ENCODE peak calls at places on chromosomes 16 and 17, in four cellular contexts. K is GM13976, L is cardiac fibroblast, D is adrenal gland. S is an unnamed sample.

GRCh38 chr17:3907483-3908216 is 8.6 kb downstream of the P2RX1 start:
- DNase-seq in D (no peak), L (no peak), K (no peak), S (no peak)

GRCh38 chr17:27326051-27326450 is 32.1 kb downstream of the WSB1 start:
- DNase-seq in D (no peak), K (no peak), L (no peak), S (no peak)

GRCh38 chr16:12002447-12003006 is 26.0 kb downstream of the SNX29 start:
- DNase-seq in L (peak), D (no peak), K (no peak), S (no peak)

GRCh38 chr16:84608281-84608680 is 9.6 kb downstream of the COTL1 start:
- DNase-seq in D (no peak), K (no peak), L (no peak), S (no peak)

GRCh38 chr16:84593825-84594724 is 23.8 kb downstream of the COTL1 start:
- DNase-seq in K (peak), D (peak), L (peak), S (peak)

GRCh38 chr16:81629032-81629802 is 149.9 kb upstream of the PLCG2 start:
- DNase-seq in D (peak), L (no peak), K (no peak), S (no peak)

GRCh38 chr17:59914274-59914854 is 21.4 kb downstream of the RPS6KB1 start:
- DNase-seq in D (no peak), L (peak), K (peak), S (peak)

GRCh38 chr16:53826658-53827057 is 122.7 kb downstream of the FTO start:
- DNase-seq in L (no peak), D (no peak), K (no peak), S (no peak)

GRCh38 chr16:68324780-68325357 is 14.1 kb downstream of the PRMT7 start:
- DNase-seq in D (no peak), L (no peak), K (no peak), S (no peak)

GRCh38 chr16:68798398-68798797 is 44.9 kb upstream of the TANGO6 start:
- DNase-seq in L (no peak), D (no peak), K (no peak), S (no peak)

GRCh38 chr16:67260426-67261063 is 11.8 kb downstream of the SLC9A5 start:
- DNase-seq in L (peak), K (peak), D (peak), S (peak)

GRCh38 chr16:57469917-57470470 is 7.5 kb downstream of the POLR2C start:
- DNase-seq in D (no peak), K (no peak), L (peak), S (no peak)

GRCh38 chr16:49282690-49283375 is 1.2 kb upstream of the CBLN1 start:
- DNase-seq in D (no peak), K (peak), L (no peak), S (peak)

GRCh38 chr17:39209317-39210092 is 9.4 kb downstream of the RPL19 start:
- DNase-seq in L (peak), K (no peak), D (peak), S (no peak)

GRCh38 chr16:24499193-24499814 is 40.1 kb upstream of the RBBP6 start:
- DNase-seq in D (no peak), L (peak), K (peak), S (peak)

GRCh38 chr16:85752511-85753420 is 1.9 kb upstream of the C16orf74 start:
- DNase-seq in D (no peak), K (no peak), L (peak), S (no peak)

GRCh38 chr17:68593331-68593710 is 7.8 kb downstream of the FAM20A start:
- DNase-seq in D (no peak), L (peak), K (no peak), S (no peak)

GRCh38 chr16:22967696-22968095 is 153.7 kb downstream of the HS3ST2 start:
- DNase-seq in L (no peak), K (no peak), D (no peak), S (no peak)

GRCh38 chr17:31248986-31249385 is 48.1 kb downstream of the OMG start:
- DNase-seq in K (no peak), L (peak), D (no peak), S (no peak)

GRCh38 chr16:27634781-27635180 is 84.8 kb downstream of the KATNIP start:
- DNase-seq in D (no peak), L (no peak), K (no peak), S (no peak)

GRCh38 chr16:60027351-60027750 is 1293.2 kb upstream of the GOT2 start:
- DNase-seq in L (no peak), D (no peak), K (no peak), S (no peak)

GRCh38 chr16:13427943-13428342 is 492.0 kb upstream of the ERCC4 start:
- DNase-seq in L (no peak), K (no peak), D (no peak), S (no peak)

GRCh38 chr17:61386251-61386650 is 13.4 kb upstream of the TBX2 start:
- DNase-seq in L (no peak), D (no peak), K (no peak), S (no peak)

GRCh38 chr17:58338907-58339774 is 10.5 kb upstream of the TSPOAP1 start:
- DNase-seq in D (peak), K (peak), L (peak), S (peak)

GRCh38 chr16:57039148-57039812 is 49.9 kb downstream of the NLRC5 start:
- DNase-seq in D (no peak), L (peak), K (peak), S (no peak)

GRCh38 chr16:8623634-8624033 is 2.1 kb downstream of the METTL22 start:
- DNase-seq in L (no peak), K (no peak), D (no peak), S (no peak)

GRCh38 chr17:73508057-73508930 is 136.0 kb downstream of the SDK2 start:
- DNase-seq in K (no peak), D (no peak), L (no peak), S (no peak)

GRCh38 chr16:21570676-21571017 is 28.7 kb upstream of the METTL9 start:
- DNase-seq in L (no peak), K (no peak), D (no peak), S (no peak)

GRCh38 chr17:21282231-21282630 is 2.3 kb upstream of the MAP2K3 start:
- DNase-seq in D (peak), L (peak), K (no peak), S (no peak)

GRCh38 chr17:67993998-67994361 is 2.3 kb downstream of the C17orf58 start:
- DNase-seq in K (peak), L (peak), D (no peak), S (peak)

GRCh38 chr17:76276461-76277299 is 11.5 kb downstream of the UBALD2 start:
- DNase-seq in L (peak), D (peak), K (no peak), S (no peak)

GRCh38 chr17:6555331-6556120 is 829 bp downstream of the PITPNM3 start:
- DNase-seq in K (peak), D (peak), L (peak), S (no peak)

GRCh38 chr17:48333034-48333491 is 97.0 kb downstream of the SKAP1 start:
- DNase-seq in L (peak), D (no peak), K (no peak), S (no peak)

GRCh38 chr16:73033271-73033998 is 14.5 kb downstream of the ZFHX3 start:
- DNase-seq in L (no peak), D (no peak), K (no peak), S (no peak)

GRCh38 chr17:17253445-17253844 is 16.5 kb upstream of the FLCN start:
- DNase-seq in L (no peak), K (no peak), D (no peak), S (no peak)

GRCh38 chr16:4972938-4973587 is 14.9 kb downstream of the SEC14L5 start:
- DNase-seq in D (peak), L (no peak), K (no peak), S (no peak)

GRCh38 chr17:31099051-31099450 is 4.3 kb downstream of the NF1 start:
- DNase-seq in D (no peak), L (peak), K (no peak), S (no peak)

GRCh38 chr16:82061861-82062525 is 26.9 kb downstream of the HSD17B2 start:
- DNase-seq in D (no peak), K (peak), L (no peak), S (peak)

DNA sequence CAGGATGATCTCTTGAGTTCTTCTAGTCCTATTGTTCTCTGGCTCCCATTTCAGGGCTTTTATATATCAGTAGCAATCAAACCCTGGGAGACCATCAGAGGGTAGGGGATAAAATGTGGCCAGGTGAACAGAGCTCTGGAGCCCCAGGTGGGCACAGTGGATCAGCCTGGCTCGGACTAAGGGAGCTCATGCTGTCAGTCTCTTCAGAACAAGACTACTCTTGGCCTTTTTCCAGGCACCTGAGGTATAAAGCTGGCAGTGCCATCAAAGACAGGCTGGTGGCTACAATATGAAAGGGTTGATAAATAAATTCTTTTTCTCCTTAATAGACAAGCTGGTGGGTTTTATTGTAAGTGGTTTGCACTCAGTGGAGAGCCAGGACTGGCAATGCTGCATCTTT is 160.0 kb upstream of the CCL2 start:
- DNase-seq in D (no peak), L (no peak), K (no peak), S (no peak)
- TF ChIP-seq CTCF in D (no peak), L (no peak), K (no peak), S (no peak)

GRCh38 chr16:65916995-65917394 is 449.5 kb upstream of the CDH5 start:
- DNase-seq in L (no peak), D (no peak), K (no peak), S (no peak)
- TF ChIP-seq CTCF in L (no peak), D (no peak), K (no peak), S (no peak)

GRCh38 chr17:11997147-11997971 is at the start of gene ZNF18:
- DNase-seq in D (peak), L (peak), K (peak), S (peak)
- TF ChIP-seq CTCF in D (no peak), L (no peak), K (no peak), S (no peak)

GRCh38 chr16:3732171-3732570 is 14.8 kb upstream of the TRAP1 start:
- DNase-seq in K (no peak), L (no peak), D (no peak), S (no peak)
- TF ChIP-seq CTCF in K (no peak), L (no peak), D (no peak), S (no peak)

GRCh38 chr17:29620271-29620670 is 2.4 kb downstream of the CORO6 start:
- DNase-seq in D (no peak), L (no peak), K (no peak), S (no peak)

GRCh38 chr17:29617481-29618271 is 5.0 kb downstream of the CORO6 start:
- DNase-seq in D (peak), L (peak), K (peak), S (peak)

GRCh38 chr17:29618272-29619065 is 4.2 kb downstream of the CORO6 start:
- DNase-seq in L (no peak), D (no peak), K (no peak), S (no peak)

GRCh38 chr17:29620779-29621500 is 1.8 kb downstream of the CORO6 start:
- DNase-seq in D (no peak), K (no peak), L (no peak), S (no peak)

GRCh38 chr17:29619251-29619650 is 3.5 kb downstream of the CORO6 start:
- DNase-seq in L (peak), K (no peak), D (no peak), S (no peak)
- TF ChIP-seq CTCF in L (peak), K (peak), D (no peak), S (peak)

GRCh38 chr17:74569392-74570003 is 2.2 kb upstream of the CD300H start:
- DNase-seq in L (peak), D (peak), K (no peak), S (no peak)

GRCh38 chr17:74571894-74572293 is 4.6 kb upstream of the CD300H start:
- DNase-seq in L (no peak), D (no peak), K (no peak), S (no peak)

GRCh38 chr17:74574489-74575142 is 7.3 kb upstream of the CD300H start:
- DNase-seq in L (no peak), K (no peak), D (no peak), S (no peak)

GRCh38 chr17:74569001-74569391 is 1.7 kb upstream of the CD300H start:
- DNase-seq in K (no peak), D (no peak), L (no peak), S (no peak)

DNA sequence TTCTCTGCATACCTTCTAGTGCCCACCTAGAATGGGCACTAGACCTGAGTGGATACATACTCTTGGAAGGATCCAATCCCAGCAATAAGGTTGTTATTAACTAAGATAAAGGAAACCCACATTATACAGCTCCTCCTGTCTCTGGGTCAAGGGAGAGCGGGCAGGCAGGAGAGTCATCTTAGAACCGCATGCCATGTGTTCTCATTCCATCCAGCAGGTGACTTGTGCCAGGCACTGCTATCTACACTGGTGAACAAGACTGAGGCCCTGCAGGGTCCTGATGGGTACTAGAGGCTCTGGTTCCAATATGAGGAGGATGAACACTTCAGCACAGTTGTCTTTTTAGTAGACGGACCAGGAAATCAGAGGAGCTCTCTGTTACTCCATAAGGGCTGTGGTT is 5.9 kb upstream of the CD300H start:
- DNase-seq in D (no peak), K (no peak), L (no peak), S (no peak)
- TF ChIP-seq CTCF in D (no peak), K (no peak), L (no peak), S (no peak)

GRCh38 chr17:81911969-81912368 is 770 bp upstream of the PCYT2 start:
- DNase-seq in K (no peak), D (no peak), L (no peak), S (no peak)

GRCh38 chr17:81910840-81911276 is 341 bp downstream of the PCYT2 start:
- DNase-seq in D (no peak), K (no peak), L (no peak), S (no peak)

GRCh38 chr17:81912441-81913309 is 1.5 kb upstream of the PCYT2 start:
- DNase-seq in L (no peak), K (no peak), D (no peak), S (no peak)

GRCh38 chr17:81909966-81910839 is 996 bp downstream of the PCYT2 start:
- DNase-seq in D (no peak), L (no peak), K (no peak), S (no peak)

GRCh38 chr17:81911277-81911961 is at the start of gene PCYT2:
- DNase-seq in L (peak), K (peak), D (peak), S (peak)
- TF ChIP-seq CTCF in L (no peak), K (no peak), D (no peak), S (no peak)

S was measured in GM10248.